ENCODE peak calls at places on chromosomes 3 and 15, in nine cellular contexts. One of them, this sample, is unnamed.

GRCh38 chr3:29827756-29828155 is 546.9 kb downstream of the RBMS3 start:
- DNase-seq in uterus: no peak
- DNase-seq in stomach: no peak
- DNase-seq in cardiac fibroblast: peak; percentile 39
- DNase-seq in spleen: no peak
- DNase-seq in brain microvascular endothelial cell: no peak
- DNase-seq in endothelial cell: no peak
- DNase-seq in GM06990: no peak
- DNase-seq in suprapubic skin: no peak
- DNase-seq in this sample: peak; percentile 21

GRCh38 chr3:111723293-111723963 is 128.3 kb upstream of the ZBED2 start:
- DNase-seq in spleen: no peak
- DNase-seq in GM06990: no peak
- DNase-seq in suprapubic skin: no peak
- DNase-seq in stomach: no peak
- DNase-seq in endothelial cell: no peak
- DNase-seq in uterus: no peak
- DNase-seq in brain microvascular endothelial cell: peak; percentile 74
- DNase-seq in cardiac fibroblast: peak; percentile 91
- DNase-seq in this sample: peak; percentile 86

GRCh38 chr15:85470549-85471271 is 90.3 kb downstream of the AKAP13 start:
- DNase-seq in cardiac fibroblast: no peak
- DNase-seq in uterus: no peak
- DNase-seq in suprapubic skin: no peak
- DNase-seq in GM06990: no peak
- DNase-seq in brain microvascular endothelial cell: no peak
- DNase-seq in endothelial cell: no peak
- DNase-seq in stomach: no peak
- DNase-seq in spleen: no peak
- DNase-seq in this sample: no peak

GRCh38 chr15:26087881-26088280 is 224.8 kb upstream of the ATP10A start:
- DNase-seq in uterus: no peak
- DNase-seq in suprapubic skin: no peak
- DNase-seq in stomach: no peak
- DNase-seq in endothelial cell: no peak
- DNase-seq in spleen: no peak
- DNase-seq in cardiac fibroblast: no peak
- DNase-seq in GM06990: no peak
- DNase-seq in brain microvascular endothelial cell: no peak
- DNase-seq in this sample: no peak

GRCh38 chr3:190319660-190320059 is 2.6 kb downstream of the CLDN1 start:
- DNase-seq in suprapubic skin: no peak
- DNase-seq in spleen: no peak
- DNase-seq in endothelial cell: no peak
- DNase-seq in stomach: no peak
- DNase-seq in GM06990: no peak
- DNase-seq in cardiac fibroblast: no peak
- DNase-seq in uterus: no peak
- DNase-seq in brain microvascular endothelial cell: no peak
- DNase-seq in this sample: no peak

GRCh38 chr3:194168994-194169393 is 33.0 kb downstream of the HES1 start:
- DNase-seq in GM06990: no peak
- DNase-seq in stomach: no peak
- DNase-seq in spleen: no peak
- DNase-seq in cardiac fibroblast: no peak
- DNase-seq in endothelial cell: no peak
- DNase-seq in uterus: no peak
- DNase-seq in suprapubic skin: no peak
- DNase-seq in brain microvascular endothelial cell: no peak
- DNase-seq in this sample: no peak

GRCh38 chr15:32774022-32774421 is 56.2 kb downstream of the GREM1 start:
- DNase-seq in GM06990: no peak
- DNase-seq in endothelial cell: no peak
- DNase-seq in brain microvascular endothelial cell: peak; percentile 96
- DNase-seq in stomach: no peak
- DNase-seq in uterus: no peak
- DNase-seq in spleen: no peak
- DNase-seq in suprapubic skin: no peak
- DNase-seq in cardiac fibroblast: peak; percentile 98
- DNase-seq in this sample: peak; percentile 96

GRCh38 chr15:47586653-47587224 is 130.6 kb upstream of the SEMA6D start:
- DNase-seq in suprapubic skin: no peak
- DNase-seq in spleen: no peak
- DNase-seq in GM06990: no peak
- DNase-seq in endothelial cell: no peak
- DNase-seq in brain microvascular endothelial cell: peak; percentile 65
- DNase-seq in cardiac fibroblast: peak; percentile 91
- DNase-seq in uterus: no peak
- DNase-seq in stomach: no peak
- DNase-seq in this sample: no peak

GRCh38 chr3:45785626-45786150 is 10.6 kb downstream of the SLC6A20 start:
- DNase-seq in spleen: no peak
- DNase-seq in suprapubic skin: no peak
- DNase-seq in endothelial cell: no peak
- DNase-seq in cardiac fibroblast: no peak
- DNase-seq in brain microvascular endothelial cell: no peak
- DNase-seq in uterus: no peak
- DNase-seq in GM06990: no peak
- DNase-seq in stomach: peak; percentile 14
- DNase-seq in this sample: no peak

GRCh38 chr3:120450914-120451669 is at the start of gene FSTL1:
- DNase-seq in cardiac fibroblast: peak; percentile 70
- DNase-seq in spleen: peak; percentile 75
- DNase-seq in stomach: no peak
- DNase-seq in GM06990: no peak
- DNase-seq in uterus: peak; percentile 79
- DNase-seq in suprapubic skin: peak; percentile 82
- DNase-seq in brain microvascular endothelial cell: no peak
- DNase-seq in endothelial cell: peak; percentile 35
- DNase-seq in this sample: peak; percentile 86

GRCh38 chr3:43997788-43998373 is 243.8 kb upstream of the TOPAZ1 start:
- DNase-seq in GM06990: peak; percentile 29
- DNase-seq in suprapubic skin: no peak
- DNase-seq in endothelial cell: peak; percentile 30
- DNase-seq in stomach: no peak
- DNase-seq in cardiac fibroblast: peak; percentile 39
- DNase-seq in spleen: no peak
- DNase-seq in uterus: no peak
- DNase-seq in brain microvascular endothelial cell: no peak
- DNase-seq in this sample: peak; percentile 63

GRCh38 chr15:99735868-99736267 is 2.6 kb upstream of the LYSMD4 start:
- DNase-seq in stomach: no peak
- DNase-seq in uterus: no peak
- DNase-seq in brain microvascular endothelial cell: no peak
- DNase-seq in cardiac fibroblast: no peak
- DNase-seq in GM06990: no peak
- DNase-seq in suprapubic skin: no peak
- DNase-seq in endothelial cell: no peak
- DNase-seq in spleen: no peak
- DNase-seq in this sample: no peak

GRCh38 chr3:150372320-150373118 is 35.6 kb upstream of the TSC22D2 start:
- DNase-seq in brain microvascular endothelial cell: no peak
- DNase-seq in uterus: no peak
- DNase-seq in spleen: no peak
- DNase-seq in GM06990: no peak
- DNase-seq in cardiac fibroblast: peak; percentile 55
- DNase-seq in suprapubic skin: no peak
- DNase-seq in endothelial cell: no peak
- DNase-seq in stomach: no peak
- DNase-seq in this sample: no peak

GRCh38 chr3:150371741-150372254 is 36.3 kb upstream of the TSC22D2 start:
- DNase-seq in brain microvascular endothelial cell: peak; percentile 98
- DNase-seq in endothelial cell: no peak
- DNase-seq in uterus: peak; percentile 54
- DNase-seq in GM06990: no peak
- DNase-seq in stomach: peak; percentile 43
- DNase-seq in cardiac fibroblast: peak; percentile 100
- DNase-seq in suprapubic skin: no peak
- DNase-seq in spleen: no peak
- DNase-seq in this sample: peak; percentile 97

GRCh38 chr3:150370982-150371381 is 37.1 kb upstream of the TSC22D2 start:
- DNase-seq in suprapubic skin: no peak
- DNase-seq in spleen: no peak
- DNase-seq in uterus: no peak
- DNase-seq in brain microvascular endothelial cell: no peak
- DNase-seq in stomach: no peak
- DNase-seq in endothelial cell: no peak
- DNase-seq in cardiac fibroblast: peak; percentile 46
- DNase-seq in GM06990: no peak
- DNase-seq in this sample: no peak

GRCh38 chr3:150367771-150368170 is 40.3 kb upstream of the TSC22D2 start:
- DNase-seq in suprapubic skin: no peak
- DNase-seq in brain microvascular endothelial cell: no peak
- DNase-seq in GM06990: no peak
- DNase-seq in stomach: no peak
- DNase-seq in uterus: no peak
- DNase-seq in cardiac fibroblast: peak; percentile 40
- DNase-seq in endothelial cell: no peak
- DNase-seq in spleen: no peak
- DNase-seq in this sample: no peak

DNA sequence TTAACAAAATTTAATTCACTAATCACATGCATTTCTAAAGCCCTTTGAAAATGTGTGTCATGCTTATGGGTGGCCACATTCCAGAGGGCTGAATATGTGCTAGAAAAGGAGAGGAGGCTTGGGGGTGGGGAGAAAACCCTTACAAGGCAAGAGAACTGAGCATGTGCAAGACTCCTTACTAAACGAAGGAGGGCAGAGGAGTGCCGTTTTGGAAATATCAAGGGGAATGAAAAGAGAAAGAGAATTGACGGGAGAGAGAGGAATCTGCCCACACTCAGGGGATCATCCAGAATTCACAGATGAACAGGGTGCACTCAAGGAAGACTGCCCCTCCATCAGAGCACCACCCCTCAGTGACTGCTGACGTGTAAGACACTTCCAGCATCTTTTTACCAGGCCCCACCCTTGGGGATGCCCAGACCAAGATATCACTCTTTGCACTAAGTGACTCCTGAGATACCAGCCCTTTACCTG is 37.9 kb upstream of the TSC22D2 start:
- DNase-seq in uterus: peak; percentile 35
- DNase-seq in endothelial cell: no peak
- DNase-seq in spleen: no peak
- DNase-seq in cardiac fibroblast: peak; percentile 98
- DNase-seq in GM06990: no peak
- DNase-seq in brain microvascular endothelial cell: peak; percentile 97
- DNase-seq in suprapubic skin: peak; percentile 70
- DNase-seq in stomach: no peak
- DNase-seq in this sample: peak; percentile 97
- TF ChIP-seq CTCF in uterus: no peak
- TF ChIP-seq CTCF in endothelial cell: no peak
- TF ChIP-seq CTCF in spleen: no peak
- TF ChIP-seq CTCF in cardiac fibroblast: peak; percentile 6
- TF ChIP-seq CTCF in GM06990: no peak
- TF ChIP-seq CTCF in brain microvascular endothelial cell: peak; percentile 32
- TF ChIP-seq CTCF in suprapubic skin: no peak
- TF ChIP-seq CTCF in stomach: no peak
- TF ChIP-seq CTCF in this sample: peak; percentile 22

DNA sequence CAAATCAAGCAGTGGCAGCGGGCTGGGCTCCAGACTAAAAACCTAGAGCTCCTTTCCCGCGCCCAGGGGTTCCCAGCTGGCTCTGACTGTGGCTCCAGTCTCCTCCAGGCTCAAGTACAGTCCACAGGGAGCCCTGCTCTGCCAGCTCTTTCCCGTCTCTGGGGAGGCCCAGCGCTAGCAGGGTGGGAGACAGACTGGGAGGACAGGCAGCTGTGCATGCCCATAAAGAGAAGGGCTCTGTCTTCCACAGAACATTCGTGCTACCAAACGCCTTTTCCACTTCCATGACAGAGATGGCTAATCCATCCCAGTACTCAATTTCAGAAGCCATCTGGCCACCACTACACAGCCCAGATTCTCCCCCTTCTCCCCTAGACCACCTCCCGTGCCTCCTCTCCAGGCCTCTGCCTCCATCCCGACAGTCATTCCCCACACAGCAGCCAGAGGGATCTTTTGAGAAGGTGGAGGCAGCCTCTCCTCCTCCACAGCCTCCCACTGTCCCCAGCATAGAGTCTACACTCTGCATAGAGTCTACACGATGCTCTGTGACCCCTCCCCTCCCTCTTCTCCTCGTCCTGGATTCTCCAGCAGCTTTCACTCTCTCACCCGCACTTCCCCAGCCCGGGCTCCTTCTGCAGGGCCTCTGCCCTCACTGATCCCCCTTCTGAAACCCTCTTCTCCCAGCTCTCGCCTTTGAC is 6.8 kb upstream of the DUSP7 start:
- DNase-seq in suprapubic skin: no peak
- DNase-seq in GM06990: no peak
- DNase-seq in uterus: no peak
- DNase-seq in endothelial cell: no peak
- DNase-seq in spleen: no peak
- DNase-seq in brain microvascular endothelial cell: no peak
- DNase-seq in stomach: no peak
- DNase-seq in cardiac fibroblast: no peak
- DNase-seq in this sample: no peak
- TF ChIP-seq CTCF in suprapubic skin: no peak
- TF ChIP-seq CTCF in GM06990: no peak
- TF ChIP-seq CTCF in uterus: no peak
- TF ChIP-seq CTCF in endothelial cell: no peak
- TF ChIP-seq CTCF in spleen: no peak
- TF ChIP-seq CTCF in brain microvascular endothelial cell: no peak
- TF ChIP-seq CTCF in stomach: no peak
- TF ChIP-seq CTCF in cardiac fibroblast: peak; percentile 3
- TF ChIP-seq CTCF in this sample: no peak

GRCh38 chr3:168053115-168053514 is 42.6 kb downstream of the GOLIM4 start:
- DNase-seq in brain microvascular endothelial cell: no peak
- DNase-seq in stomach: no peak
- DNase-seq in suprapubic skin: no peak
- DNase-seq in spleen: no peak
- DNase-seq in uterus: no peak
- DNase-seq in GM06990: no peak
- DNase-seq in endothelial cell: no peak
- DNase-seq in cardiac fibroblast: no peak
- DNase-seq in this sample: no peak
- TF ChIP-seq CTCF in brain microvascular endothelial cell: no peak
- TF ChIP-seq CTCF in stomach: no peak
- TF ChIP-seq CTCF in suprapubic skin: no peak
- TF ChIP-seq CTCF in spleen: no peak
- TF ChIP-seq CTCF in uterus: peak; percentile 22
- TF ChIP-seq CTCF in GM06990: peak; percentile 33
- TF ChIP-seq CTCF in endothelial cell: no peak
- TF ChIP-seq CTCF in cardiac fibroblast: peak; percentile 23
- TF ChIP-seq CTCF in this sample: peak; percentile 29

DNA sequence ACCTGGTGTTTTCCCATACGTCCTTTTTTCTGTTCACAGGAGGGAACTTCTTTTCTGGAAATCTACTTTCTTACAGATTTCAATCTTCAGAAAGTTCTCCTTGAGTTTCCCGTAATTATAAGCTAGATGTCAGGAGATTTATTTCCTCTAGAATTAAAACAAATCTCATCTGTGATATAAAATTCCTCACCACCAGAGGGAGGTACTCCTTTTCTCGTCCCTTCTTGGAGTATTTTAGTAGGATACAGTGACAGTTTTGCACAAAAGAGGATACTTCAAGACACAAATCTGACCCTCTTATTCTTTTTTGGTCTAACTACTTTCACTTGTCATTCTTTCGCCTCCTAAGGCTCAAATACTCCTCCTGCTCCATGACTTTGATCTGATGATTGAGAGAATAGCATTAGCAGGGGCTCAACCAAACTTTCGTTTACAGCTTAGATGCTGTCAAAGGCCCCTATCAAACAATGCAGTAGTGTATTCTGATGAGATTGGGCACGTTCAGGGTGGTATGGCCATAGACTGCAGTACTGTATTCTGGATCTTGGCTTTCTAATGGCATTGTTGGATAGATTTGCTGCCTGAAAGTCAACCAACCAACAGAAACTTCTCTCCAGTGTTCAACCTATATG is 38.0 kb downstream of the TMEM41A start:
- DNase-seq in brain microvascular endothelial cell: no peak
- DNase-seq in endothelial cell: no peak
- DNase-seq in spleen: no peak
- DNase-seq in cardiac fibroblast: peak; percentile 48
- DNase-seq in suprapubic skin: no peak
- DNase-seq in stomach: no peak
- DNase-seq in uterus: no peak
- DNase-seq in GM06990: no peak
- DNase-seq in this sample: peak; percentile 40
- TF ChIP-seq CTCF in brain microvascular endothelial cell: peak; percentile 41
- TF ChIP-seq CTCF in endothelial cell: peak; percentile 62
- TF ChIP-seq CTCF in spleen: no peak
- TF ChIP-seq CTCF in cardiac fibroblast: no peak
- TF ChIP-seq CTCF in suprapubic skin: no peak
- TF ChIP-seq CTCF in stomach: peak; percentile 36
- TF ChIP-seq CTCF in uterus: no peak
- TF ChIP-seq CTCF in GM06990: peak; percentile 16
- TF ChIP-seq CTCF in this sample: peak; percentile 38

This sample was measured in foreskin fibroblast.